ENCODE peak calls at places on chromosome 17, in seven cellular contexts. T is GM18507, V is occipital lobe, X is fibroblast of pulmonary artery, W is neuronal stem cell, K is GF-D8, A is C1 segment of cervical spinal cord. F is an unnamed sample.

GRCh38 chr17:69448431-69449102 is 34.1 kb downstream of the MAP2K6 start:
- DNase-seq in K (no peak), W (peak), T (no peak), V (peak), X (peak), A (peak), F (no peak)

GRCh38 chr17:76438906-76439305 is 14.0 kb downstream of the UBE2O start:
- DNase-seq in T (no peak), X (no peak), V (no peak), W (no peak), K (no peak), A (no peak), F (no peak)

GRCh38 chr17:78342438-78343098 is 17.3 kb downstream of the SOCS3 start:
- DNase-seq in V (no peak), W (no peak), A (no peak), K (no peak), T (no peak), X (peak), F (no peak)

GRCh38 chr17:68509151-68510057 is 2.8 kb upstream of the PRKAR1A start:
- DNase-seq in W (no peak), K (peak), X (no peak), V (no peak), T (no peak), A (no peak), F (no peak)

GRCh38 chr17:74493381-74493833 is 27.0 kb downstream of the CD300A start:
- DNase-seq in X (peak), A (peak), T (peak), V (peak), K (peak), W (peak), F (peak)

GRCh38 chr17:62565817-62566216 is 61.7 kb upstream of the MRC2 start:
- DNase-seq in A (no peak), T (no peak), V (no peak), X (peak), K (no peak), W (no peak), F (no peak)

GRCh38 chr17:40560592-40561293 is 4.5 kb downstream of the CCR7 start:
- DNase-seq in W (no peak), T (peak), V (no peak), A (no peak), K (peak), X (peak), F (peak)

GRCh38 chr17:58329808-58330543 is 1.4 kb upstream of the TSPOAP1 start:
- DNase-seq in T (no peak), W (no peak), X (no peak), A (no peak), K (peak), V (no peak), F (peak)

GRCh38 chr17:42894283-42895184 is 6.1 kb upstream of the G6PC1 start:
- DNase-seq in W (no peak), V (no peak), A (no peak), K (no peak), X (no peak), T (no peak), F (no peak)

GRCh38 chr17:42311240-42312034 is 23.1 kb downstream of the STAT5A start:
- DNase-seq in A (peak), W (no peak), K (peak), T (no peak), X (peak), V (no peak), F (no peak)

F was measured in CD8-positive, alpha-beta memory T cell.